ENCODE peak calls at places on chromosomes 6 and 20, in four cellular contexts. G is heart right ventricle, S is fibroblast of lung, X is breast epithelium. N is an unnamed sample.

GRCh38 chr20:36390719-36391415 is 84.7 kb downstream of the DLGAP4 start:
- DNase-seq in G (no peak), S (no peak), X (no peak), N (no peak)

GRCh38 chr6:130202782-130203181 is 20.0 kb downstream of the SAMD3 start:
- DNase-seq in G (no peak), S (no peak), X (no peak), N (no peak)

GRCh38 chr20:54995553-54995952 is 520.2 kb downstream of the DOK5 start:
- DNase-seq in X (no peak), G (no peak), S (peak; percentile 34), N (no peak)

GRCh38 chr6:14542670-14543366 is 425.2 kb downstream of the CD83 start:
- DNase-seq in G (no peak), S (peak; percentile 91), X (no peak), N (peak; percentile 15)

GRCh38 chr6:106787327-106788196 is 158.2 kb downstream of the QRSL1 start:
- DNase-seq in S (no peak), G (no peak), X (no peak), N (no peak)

GRCh38 chr6:36962874-36963273 is 8.3 kb downstream of the PI16 start:
- DNase-seq in G (peak; percentile 69), S (no peak), X (no peak), N (no peak)

GRCh38 chr6:139549561-139550070 is 175.2 kb upstream of the CITED2 start:
- DNase-seq in S (no peak), G (no peak), X (no peak), N (no peak)

GRCh38 chr6:3337521-3338350 is 79.0 kb downstream of the PSMG4 start:
- DNase-seq in X (no peak), S (peak; percentile 60), G (no peak), N (no peak)

GRCh38 chr20:61185841-61186601 is 66.0 kb upstream of the CDH4 start:
- DNase-seq in X (peak; percentile 34), G (no peak), S (peak; percentile 98), N (peak; percentile 82)

GRCh38 chr6:133710826-133711225 is 178.1 kb upstream of the TCF21 start:
- DNase-seq in X (no peak), S (no peak), G (no peak), N (no peak)

GRCh38 chr6:106279179-106279578 is 46.4 kb downstream of the ATG5 start:
- DNase-seq in X (no peak), S (peak; percentile 80), G (no peak), N (no peak)

GRCh38 chr6:119284861-119285521 is 64.6 kb downstream of the MAN1A1 start:
- DNase-seq in X (no peak), S (no peak), G (no peak), N (no peak)

GRCh38 chr6:147106759-147107401 is 97.3 kb upstream of the STXBP5 start:
- DNase-seq in G (no peak), S (peak; percentile 52), X (no peak), N (no peak)

GRCh38 chr6:16769131-16769985 is 8.1 kb upstream of the ATXN1 start:
- DNase-seq in G (peak; percentile 66), X (no peak), S (peak; percentile 99), N (peak; percentile 91)

GRCh38 chr6:108944707-108945685 is 96.8 kb downstream of the ARMC2 start:
- DNase-seq in G (peak; percentile 83), X (no peak), S (peak; percentile 89), N (no peak)

GRCh38 chr6:36639171-36639808 is 39.2 kb upstream of the CDKN1A start:
- DNase-seq in G (no peak), S (no peak), X (no peak), N (no peak)

GRCh38 chr6:558089-558488 is 98.8 kb downstream of the HUS1B start:
- DNase-seq in G (no peak), S (no peak), X (no peak), N (no peak)

GRCh38 chr6:99885051-99885450 is 109.0 kb downstream of the MCHR2 start:
- DNase-seq in X (no peak), S (no peak), G (no peak), N (no peak)

GRCh38 chr6:107345398-107345797 is 114.0 kb downstream of the PDSS2 start:
- DNase-seq in X (no peak), G (no peak), S (no peak), N (no peak)

GRCh38 chr6:130680118-130680517 is 147.1 kb upstream of the SMLR1 start:
- DNase-seq in S (peak; percentile 74), G (no peak), X (no peak), N (no peak)

GRCh38 chr20:18837710-18838109 is 24.1 kb downstream of the SCP2D1 start:
- DNase-seq in S (no peak), X (no peak), G (no peak), N (no peak)

GRCh38 chr6:37110455-37111155 is 59.3 kb upstream of the PIM1 start:
- DNase-seq in S (peak; percentile 23), X (no peak), G (no peak), N (no peak)

GRCh38 chr20:46119028-46119546 is 973 bp downstream of the CD40 start:
- DNase-seq in G (no peak), X (no peak), S (no peak), N (no peak)

GRCh38 chr20:37636212-37636975 is 57.4 kb upstream of the CTNNBL1 start:
- DNase-seq in G (no peak), X (no peak), S (no peak), N (no peak)

GRCh38 chr20:41249371-41249770 is 68.2 kb downstream of the ZHX3 start:
- DNase-seq in G (peak; percentile 57), S (peak; percentile 92), X (no peak), N (no peak)

GRCh38 chr6:130282234-130282995 is 59.7 kb upstream of the SAMD3 start:
- DNase-seq in X (no peak), G (no peak), S (peak; percentile 13), N (peak; percentile 14)

GRCh38 chr6:40558102-40558501 is 29.1 kb downstream of the LRFN2 start:
- DNase-seq in S (no peak), G (no peak), X (no peak), N (no peak)

GRCh38 chr6:141347075-141347474 is 785.6 kb upstream of the GJE1 start:
- DNase-seq in G (no peak), X (no peak), S (no peak), N (no peak)

GRCh38 chr6:130975325-130975724 is 87.7 kb downstream of the EPB41L2 start:
- DNase-seq in G (no peak), X (no peak), S (peak; percentile 51), N (no peak)

GRCh38 chr6:75906871-75907270 is 157.8 kb downstream of the MYO6 start:
- DNase-seq in X (no peak), S (no peak), G (no peak), N (no peak)
- H3K4me3 ChIP-seq in X (no peak overlapping the region), S (no peak overlapping the region), G (no peak overlapping the region), N (no peak overlapping the region)

GRCh38 chr20:6184086-6184485 is 61.3 kb upstream of the FERMT1 start:
- DNase-seq in S (no peak), G (no peak), X (no peak), N (no peak)
- TF ChIP-seq CTCF in S (no peak), G (no peak), X (no peak), N (peak; percentile 25)

DNA sequence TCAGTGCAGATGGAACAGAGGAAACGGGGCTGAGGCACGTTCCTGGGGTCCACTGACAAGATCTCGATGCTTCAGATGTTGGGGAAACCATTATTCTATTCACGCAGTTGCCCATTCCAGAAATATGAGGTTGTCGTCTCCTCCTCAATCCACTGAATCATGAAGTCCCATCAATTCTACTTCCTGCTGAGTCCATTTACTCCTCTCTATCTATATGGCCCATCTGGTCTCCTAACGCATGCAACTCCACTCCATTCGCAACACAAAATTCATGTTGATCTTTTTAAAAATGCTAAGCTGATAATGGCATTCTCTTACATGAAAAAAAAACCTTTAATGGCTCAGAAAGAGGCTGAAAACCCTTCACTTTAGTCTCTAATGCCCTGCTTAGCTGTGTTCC is 37.5 kb downstream of the MAP3K5 start:
- DNase-seq in S (no peak), X (no peak), G (no peak), N (no peak)
- H3K4me3 ChIP-seq in S (no peak overlapping the region), X (no peak overlapping the region), G (no peak overlapping the region), N (no peak overlapping the region)

GRCh38 chr6:83637953-83638352 is 70.9 kb downstream of the SNAP91 start:
- DNase-seq in X (no peak), G (no peak), S (no peak), N (no peak)

GRCh38 chr6:83633609-83634008 is 75.3 kb downstream of the SNAP91 start:
- DNase-seq in X (no peak), S (no peak), G (no peak), N (no peak)

GRCh38 chr6:83636800-83637199 is 72.1 kb downstream of the SNAP91 start:
- DNase-seq in S (no peak), G (no peak), X (no peak), N (no peak)

GRCh38 chr6:83633149-83633548 is 75.8 kb downstream of the SNAP91 start:
- DNase-seq in S (no peak), X (no peak), G (no peak), N (no peak)
- TF ChIP-seq CTCF in S (no peak), X (no peak), G (no peak), N (no peak)

GRCh38 chr20:5621305-5621704 is 128.9 kb upstream of the SHLD1 start:
- DNase-seq in X (peak; percentile 74), G (no peak), S (peak; percentile 69), N (peak; percentile 96)
- H3K4me3 ChIP-seq in X (no peak overlapping the region), G (no peak overlapping the region), S (no peak overlapping the region), N (no peak overlapping the region)

GRCh38 chr6:125748534-125749111 is 809 bp upstream of the HEY2 start:
- DNase-seq in S (peak; percentile 20), G (no peak), X (no peak), N (no peak)
- TF ChIP-seq CTCF in S (no peak), G (no peak), X (no peak), N (no peak)